ENCODE peak calls at places on chromosomes 13 and 19, in five cellular contexts. One of them, this sample, is unnamed.

GRCh38 chr13:72820898-72821279 is 39.0 kb downstream of the PIBF1 start:
- DNase-seq in lower lobe of right lung: no peak
- DNase-seq in fibroblast of lung: no peak
- DNase-seq in OCI-LY7: no peak
- DNase-seq in neuronal stem cell: no peak
- DNase-seq in this sample: no peak

GRCh38 chr13:23824355-23824754 is 64.8 kb downstream of the MIPEP start:
- DNase-seq in OCI-LY7: no peak
- DNase-seq in lower lobe of right lung: no peak
- DNase-seq in neuronal stem cell: no peak
- DNase-seq in fibroblast of lung: no peak
- DNase-seq in this sample: no peak

GRCh38 chr19:3006075-3006767 is 22.9 kb downstream of the TLE2 start:
- DNase-seq in fibroblast of lung: no peak
- DNase-seq in neuronal stem cell: no peak
- DNase-seq in lower lobe of right lung: no peak
- DNase-seq in OCI-LY7: peak; percentile 48
- DNase-seq in this sample: no peak

GRCh38 chr19:4077800-4078683 is 11.3 kb upstream of the ZBTB7A start:
- DNase-seq in neuronal stem cell: no peak
- DNase-seq in OCI-LY7: peak; percentile 55
- DNase-seq in fibroblast of lung: no peak
- DNase-seq in lower lobe of right lung: peak; percentile 87
- DNase-seq in this sample: no peak

GRCh38 chr19:17915940-17916593 is 16.7 kb upstream of the CCDC124 start:
- DNase-seq in OCI-LY7: no peak
- DNase-seq in fibroblast of lung: no peak
- DNase-seq in neuronal stem cell: no peak
- DNase-seq in lower lobe of right lung: no peak
- DNase-seq in this sample: peak; percentile 44

GRCh38 chr19:48513289-48514122 is 1.9 kb upstream of the LMTK3 start:
- DNase-seq in OCI-LY7: peak; percentile 89
- DNase-seq in fibroblast of lung: peak; percentile 61
- DNase-seq in neuronal stem cell: no peak
- DNase-seq in lower lobe of right lung: peak; percentile 80
- DNase-seq in this sample: no peak

GRCh38 chr13:30129411-30129810 is 177.9 kb downstream of the KATNAL1 start:
- DNase-seq in OCI-LY7: no peak
- DNase-seq in lower lobe of right lung: no peak
- DNase-seq in fibroblast of lung: no peak
- DNase-seq in neuronal stem cell: no peak
- DNase-seq in this sample: no peak

GRCh38 chr13:43543331-43543730 is 243.4 kb downstream of the ENOX1 start:
- DNase-seq in neuronal stem cell: no peak
- DNase-seq in OCI-LY7: no peak
- DNase-seq in lower lobe of right lung: no peak
- DNase-seq in fibroblast of lung: peak; percentile 15
- DNase-seq in this sample: no peak

GRCh38 chr19:17333611-17334413 is 843 bp downstream of the ANO8 start:
- DNase-seq in lower lobe of right lung: no peak
- DNase-seq in fibroblast of lung: peak; percentile 85
- DNase-seq in neuronal stem cell: no peak
- DNase-seq in OCI-LY7: peak; percentile 47
- DNase-seq in this sample: peak; percentile 48

GRCh38 chr19:30564551-30565011 is 192.4 kb downstream of the ZNF536 start:
- DNase-seq in OCI-LY7: no peak
- DNase-seq in neuronal stem cell: no peak
- DNase-seq in lower lobe of right lung: no peak
- DNase-seq in fibroblast of lung: no peak
- DNase-seq in this sample: no peak

GRCh38 chr19:532578-533484 is 1.3 kb downstream of the CDC34 start:
- DNase-seq in neuronal stem cell: no peak
- DNase-seq in OCI-LY7: peak; percentile 57
- DNase-seq in fibroblast of lung: peak; percentile 58
- DNase-seq in lower lobe of right lung: peak; percentile 78
- DNase-seq in this sample: no peak

GRCh38 chr19:3700242-3701032 is at the start of gene PIP5K1C:
- DNase-seq in OCI-LY7: peak; percentile 91
- DNase-seq in lower lobe of right lung: peak; percentile 93
- DNase-seq in neuronal stem cell: peak; percentile 91
- DNase-seq in fibroblast of lung: peak; percentile 69
- DNase-seq in this sample: no peak

GRCh38 chr13:28885191-28885590 is 65.1 kb downstream of the MTUS2 start:
- DNase-seq in neuronal stem cell: no peak
- DNase-seq in lower lobe of right lung: no peak
- DNase-seq in fibroblast of lung: no peak
- DNase-seq in OCI-LY7: no peak
- DNase-seq in this sample: no peak

GRCh38 chr13:21058361-21058760 is 3.0 kb downstream of the LATS2 start:
- DNase-seq in neuronal stem cell: no peak
- DNase-seq in lower lobe of right lung: no peak
- DNase-seq in fibroblast of lung: peak; percentile 40
- DNase-seq in OCI-LY7: no peak
- DNase-seq in this sample: no peak

GRCh38 chr13:24742294-24742693 is 21.7 kb upstream of the RNF17 start:
- DNase-seq in fibroblast of lung: peak; percentile 2
- DNase-seq in OCI-LY7: no peak
- DNase-seq in lower lobe of right lung: no peak
- DNase-seq in neuronal stem cell: peak; percentile 17
- DNase-seq in this sample: no peak

GRCh38 chr13:83220241-83220640 is 662.0 kb downstream of the SLITRK1 start:
- DNase-seq in neuronal stem cell: no peak
- DNase-seq in lower lobe of right lung: no peak
- DNase-seq in OCI-LY7: no peak
- DNase-seq in fibroblast of lung: peak; percentile 5
- DNase-seq in this sample: no peak

GRCh38 chr13:77448689-77449088 is 86.8 kb upstream of the SCEL start:
- DNase-seq in fibroblast of lung: no peak
- DNase-seq in neuronal stem cell: no peak
- DNase-seq in OCI-LY7: no peak
- DNase-seq in lower lobe of right lung: peak; percentile 47
- DNase-seq in this sample: no peak

GRCh38 chr19:39236527-39236926 is 8.3 kb downstream of the IFNL3 start:
- DNase-seq in OCI-LY7: no peak
- DNase-seq in fibroblast of lung: no peak
- DNase-seq in neuronal stem cell: no peak
- DNase-seq in lower lobe of right lung: no peak
- DNase-seq in this sample: no peak

GRCh38 chr19:372306-372890 is 27.8 kb upstream of the MIER2 start:
- DNase-seq in OCI-LY7: no peak
- DNase-seq in fibroblast of lung: peak; percentile 78
- DNase-seq in neuronal stem cell: no peak
- DNase-seq in lower lobe of right lung: no peak
- DNase-seq in this sample: no peak

GRCh38 chr13:67228909-67229308 is 1.2 kb downstream of the PCDH9 start:
- DNase-seq in lower lobe of right lung: no peak
- DNase-seq in fibroblast of lung: peak; percentile 30
- DNase-seq in OCI-LY7: peak; percentile 30
- DNase-seq in neuronal stem cell: no peak
- DNase-seq in this sample: no peak

GRCh38 chr19:11541238-11541637 is 2.6 kb downstream of the CNN1 start:
- DNase-seq in neuronal stem cell: no peak
- DNase-seq in fibroblast of lung: no peak
- DNase-seq in lower lobe of right lung: no peak
- DNase-seq in OCI-LY7: peak; percentile 51
- DNase-seq in this sample: no peak
- H3K27ac ChIP-seq in neuronal stem cell: no peak overlapping the region
- H3K27ac ChIP-seq in fibroblast of lung: no peak overlapping the region
- H3K27ac ChIP-seq in lower lobe of right lung: no peak overlapping the region
- H3K27ac ChIP-seq in OCI-LY7: no peak overlapping the region
- H3K27ac ChIP-seq in this sample: no peak overlapping the region

DNA sequence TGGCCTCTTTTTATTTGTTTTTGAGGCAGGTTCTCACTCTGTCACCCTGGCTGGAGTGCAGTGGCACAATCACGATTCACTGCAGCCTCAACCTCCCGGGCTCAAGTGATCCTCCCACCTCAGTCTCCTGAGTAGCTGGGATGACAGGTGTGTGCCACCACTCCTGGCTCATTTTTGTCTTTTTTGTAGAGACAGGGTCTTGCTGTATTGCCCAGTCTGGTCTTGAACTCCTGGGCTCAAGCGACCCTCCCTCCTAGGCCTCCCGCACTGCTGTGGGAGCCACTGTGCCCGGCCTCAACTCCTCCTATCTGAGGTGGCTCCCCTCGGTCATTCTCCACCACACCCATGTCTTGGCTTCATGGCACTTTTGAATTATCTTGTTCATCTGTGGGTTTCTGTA is 8.0 kb downstream of the CKM start:
- DNase-seq in lower lobe of right lung: no peak
- DNase-seq in OCI-LY7: no peak
- DNase-seq in fibroblast of lung: no peak
- DNase-seq in neuronal stem cell: no peak
- DNase-seq in this sample: no peak
- H3K27ac ChIP-seq in lower lobe of right lung: no peak overlapping the region
- H3K27ac ChIP-seq in OCI-LY7: no peak overlapping the region
- H3K27ac ChIP-seq in fibroblast of lung: no peak overlapping the region
- H3K27ac ChIP-seq in neuronal stem cell: no peak overlapping the region
- H3K27ac ChIP-seq in this sample: no peak overlapping the region

GRCh38 chr13:105972306-105972721 is 563.1 kb downstream of the EFNB2 start:
- DNase-seq in neuronal stem cell: no peak
- DNase-seq in fibroblast of lung: no peak
- DNase-seq in lower lobe of right lung: no peak
- DNase-seq in OCI-LY7: no peak
- DNase-seq in this sample: no peak
- H3K27ac ChIP-seq in neuronal stem cell: no peak overlapping the region
- H3K27ac ChIP-seq in fibroblast of lung: no peak overlapping the region
- H3K27ac ChIP-seq in lower lobe of right lung: no peak overlapping the region
- H3K27ac ChIP-seq in OCI-LY7: no peak overlapping the region
- H3K27ac ChIP-seq in this sample: peak overlapping the region; percentile 53

GRCh38 chr19:49850221-49850486 is 805 bp upstream of the PTOV1 start:
- DNase-seq in fibroblast of lung: no peak
- DNase-seq in lower lobe of right lung: no peak
- DNase-seq in neuronal stem cell: no peak
- DNase-seq in OCI-LY7: no peak
- DNase-seq in this sample: no peak
- H3K27ac ChIP-seq in fibroblast of lung: peak overlapping the region; percentile 95
- H3K27ac ChIP-seq in lower lobe of right lung: peak overlapping the region; percentile 99
- H3K27ac ChIP-seq in neuronal stem cell: peak overlapping the region; percentile 28
- H3K27ac ChIP-seq in OCI-LY7: peak overlapping the region; percentile 87
- H3K27ac ChIP-seq in this sample: peak overlapping the region; percentile 89

GRCh38 chr13:93055233-93055632 is 171.4 kb upstream of the GPC6 start:
- DNase-seq in neuronal stem cell: no peak
- DNase-seq in OCI-LY7: no peak
- DNase-seq in lower lobe of right lung: no peak
- DNase-seq in fibroblast of lung: no peak
- DNase-seq in this sample: no peak
- H3K27ac ChIP-seq in neuronal stem cell: no peak overlapping the region
- H3K27ac ChIP-seq in OCI-LY7: no peak overlapping the region
- H3K27ac ChIP-seq in lower lobe of right lung: no peak overlapping the region
- H3K27ac ChIP-seq in fibroblast of lung: no peak overlapping the region
- H3K27ac ChIP-seq in this sample: no peak overlapping the region

DNA sequence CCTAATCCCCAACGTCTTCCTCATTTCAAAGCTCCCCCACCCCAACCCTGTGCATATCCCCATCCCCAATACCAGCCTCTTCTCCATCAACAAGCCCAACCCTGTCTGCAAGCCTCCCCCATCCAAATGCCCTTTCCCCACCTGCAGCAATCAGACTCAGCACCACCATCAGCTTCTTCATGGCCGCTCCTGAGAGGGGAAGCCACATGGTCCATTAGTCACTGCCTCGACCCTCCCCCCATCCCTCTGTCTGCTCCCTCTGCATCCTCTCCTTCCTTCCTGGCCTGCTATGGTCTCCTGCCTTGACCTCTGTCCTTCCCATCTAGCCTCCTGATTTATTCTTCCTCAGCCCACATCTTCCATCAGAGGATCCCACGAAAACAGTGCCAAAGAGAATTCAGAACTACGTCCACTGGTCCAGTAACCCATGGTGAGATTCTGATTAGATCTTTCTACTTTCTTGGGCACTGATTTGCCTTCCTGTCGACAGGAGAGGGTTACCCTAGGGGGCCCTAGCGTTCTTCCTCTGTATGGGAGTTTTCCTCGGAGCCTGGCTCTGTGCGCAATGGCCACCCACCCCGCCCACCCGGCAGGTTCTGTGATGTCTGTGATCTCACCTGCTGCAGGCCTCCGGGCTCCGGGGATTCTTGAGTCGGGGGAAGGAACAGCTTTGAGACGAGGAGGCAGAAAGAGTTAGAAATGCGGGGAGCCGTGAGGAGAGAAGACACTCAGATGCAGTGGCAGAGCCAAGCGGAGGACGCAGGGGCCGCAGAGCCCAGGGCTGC is 1.3 kb downstream of the KLK6 start:
- DNase-seq in fibroblast of lung: no peak
- DNase-seq in lower lobe of right lung: no peak
- DNase-seq in neuronal stem cell: no peak
- DNase-seq in OCI-LY7: no peak
- DNase-seq in this sample: no peak
- H3K27ac ChIP-seq in fibroblast of lung: no peak overlapping the region
- H3K27ac ChIP-seq in lower lobe of right lung: no peak overlapping the region
- H3K27ac ChIP-seq in neuronal stem cell: no peak overlapping the region
- H3K27ac ChIP-seq in OCI-LY7: no peak overlapping the region
- H3K27ac ChIP-seq in this sample: no peak overlapping the region

GRCh38 chr13:114261328-114261965 is 20.0 kb upstream of the UPF3A start:
- DNase-seq in fibroblast of lung: peak; percentile 23
- DNase-seq in OCI-LY7: no peak
- DNase-seq in neuronal stem cell: no peak
- DNase-seq in lower lobe of right lung: no peak
- DNase-seq in this sample: no peak

GRCh38 chr13:114260818-114261217 is 20.6 kb upstream of the UPF3A start:
- DNase-seq in lower lobe of right lung: no peak
- DNase-seq in OCI-LY7: peak; percentile 36
- DNase-seq in neuronal stem cell: no peak
- DNase-seq in fibroblast of lung: no peak
- DNase-seq in this sample: no peak

GRCh38 chr13:114264886-114265611 is 16.4 kb upstream of the UPF3A start:
- DNase-seq in lower lobe of right lung: no peak
- DNase-seq in fibroblast of lung: peak; percentile 87
- DNase-seq in neuronal stem cell: no peak
- DNase-seq in OCI-LY7: no peak
- DNase-seq in this sample: no peak

GRCh38 chr13:114266241-114266640 is 15.2 kb upstream of the UPF3A start:
- DNase-seq in lower lobe of right lung: no peak
- DNase-seq in OCI-LY7: no peak
- DNase-seq in neuronal stem cell: no peak
- DNase-seq in fibroblast of lung: no peak
- DNase-seq in this sample: no peak

GRCh38 chr13:114263590-114263989 is 17.8 kb upstream of the UPF3A start:
- DNase-seq in fibroblast of lung: peak; percentile 54
- DNase-seq in OCI-LY7: peak; percentile 48
- DNase-seq in lower lobe of right lung: no peak
- DNase-seq in neuronal stem cell: no peak
- DNase-seq in this sample: no peak
- H3K27ac ChIP-seq in fibroblast of lung: no peak overlapping the region
- H3K27ac ChIP-seq in OCI-LY7: peak overlapping the region; percentile 62
- H3K27ac ChIP-seq in lower lobe of right lung: no peak overlapping the region
- H3K27ac ChIP-seq in neuronal stem cell: no peak overlapping the region
- H3K27ac ChIP-seq in this sample: no peak overlapping the region

This sample was measured in epithelial cell of prostate.